ENCODE peak calls at places on chromosomes 3 and 15, in five cellular contexts. G is sigmoid colon, K is HFF-Myc, R is fibroblast of the aortic adventitia, B is RWPE2. X is an unnamed sample.

GRCh38 chr15:43932907-43933306 is 106.1 kb downstream of the WDR76 start:
- DNase-seq in G (no peak), K (no peak), R (peak; percentile 61), B (peak; percentile 20), X (no peak)

GRCh38 chr3:190809351-190809750 is 53.1 kb downstream of the GMNC start:
- DNase-seq in G (no peak), K (no peak), R (no peak), B (no peak), X (no peak)

GRCh38 chr3:159765025-159765859 is 223.4 kb upstream of the IL12A start:
- DNase-seq in G (peak; percentile 93), K (peak; percentile 90), R (peak; percentile 98), B (peak; percentile 95), X (peak; percentile 97)

GRCh38 chr3:30553641-30554316 is 52.6 kb upstream of the TGFBR2 start:
- DNase-seq in G (no peak), K (no peak), R (no peak), B (no peak), X (peak; percentile 23)

GRCh38 chr3:189772584-189772983 is 141.4 kb downstream of the TP63 start:
- DNase-seq in G (no peak), K (no peak), R (peak; percentile 74), B (no peak), X (no peak)

GRCh38 chr3:187006884-187007630 is 76.7 kb downstream of the ST6GAL1 start:
- DNase-seq in G (no peak), K (no peak), R (no peak), B (no peak), X (no peak)

GRCh38 chr3:123314409-123315270 is 112.9 kb downstream of the SEC22A start:
- DNase-seq in G (no peak), K (no peak), R (no peak), B (no peak), X (no peak)

GRCh38 chr3:187743195-187744141 is 1.8 kb downstream of the BCL6 start:
- DNase-seq in G (peak; percentile 91), K (no peak), R (peak; percentile 64), B (no peak), X (peak; percentile 77)

GRCh38 chr3:195715583-195716266 is 5.1 kb upstream of the MUC20 start:
- DNase-seq in G (no peak), K (no peak), R (peak; percentile 31), B (no peak), X (no peak)

GRCh38 chr3:45397754-45398153 is 9.4 kb downstream of the LARS2 start:
- DNase-seq in G (no peak), K (no peak), R (no peak), B (no peak), X (no peak)

GRCh38 chr15:78087944-78088772 is 4.2 kb upstream of the SH2D7 start:
- DNase-seq in G (peak; percentile 55), K (no peak), R (no peak), B (peak; percentile 11), X (no peak)

GRCh38 chr3:113436794-113437193 is 4.5 kb downstream of the CFAP44 start:
- DNase-seq in G (no peak), K (peak; percentile 14), R (peak; percentile 68), B (no peak), X (peak; percentile 90)

GRCh38 chr3:11514191-11514770 is 129.4 kb downstream of the VGLL4 start:
- DNase-seq in G (peak; percentile 62), K (peak; percentile 54), R (peak; percentile 88), B (no peak), X (peak; percentile 87)

GRCh38 chr3:123069021-123069381 is 2.2 kb downstream of the PDIA5 start:
- DNase-seq in G (no peak), K (no peak), R (no peak), B (no peak), X (no peak)

GRCh38 chr3:128501431-128501830 is 8.4 kb upstream of the GATA2 start:
- DNase-seq in G (no peak), K (no peak), R (no peak), B (no peak), X (no peak)

GRCh38 chr3:42503251-42503924 is 945 bp downstream of the VIPR1 start:
- DNase-seq in G (peak; percentile 36), K (no peak), R (no peak), B (peak; percentile 18), X (no peak)

GRCh38 chr3:18900994-18901393 is 247.3 kb upstream of the KCNH8 start:
- DNase-seq in G (no peak), K (no peak), R (no peak), B (no peak), X (no peak)

GRCh38 chr15:38169982-38170381 is 82.7 kb upstream of the SPRED1 start:
- DNase-seq in G (no peak), K (no peak), R (peak; percentile 72), B (no peak), X (no peak)

GRCh38 chr3:108396336-108396735 is 100.0 kb downstream of the HHLA2 start:
- DNase-seq in G (no peak), K (no peak), R (no peak), B (no peak), X (peak; percentile 77)

GRCh38 chr3:114439279-114439678 is 145.5 kb downstream of the TIGIT start:
- DNase-seq in G (no peak), K (no peak), R (no peak), B (no peak), X (no peak)

GRCh38 chr15:58433597-58434333 is 2.0 kb downstream of the LIPC start:
- DNase-seq in G (no peak), K (no peak), R (peak; percentile 50), B (no peak), X (no peak)

GRCh38 chr15:84810073-84810840 is 6.9 kb upstream of the ALPK3 start:
- DNase-seq in G (no peak), K (no peak), R (no peak), B (no peak), X (no peak)

GRCh38 chr3:184583345-184584000 is 21.9 kb downstream of the EPHB3 start:
- DNase-seq in G (no peak), K (no peak), R (peak; percentile 23), B (no peak), X (no peak)

GRCh38 chr3:43180027-43180426 is 74.1 kb upstream of the POMGNT2 start:
- DNase-seq in G (no peak), K (peak; percentile 77), R (peak; percentile 62), B (peak; percentile 86), X (peak; percentile 98)

GRCh38 chr3:30180305-30181275 is 425.8 kb upstream of the TGFBR2 start:
- DNase-seq in G (no peak), K (no peak), R (peak; percentile 78), B (no peak), X (peak; percentile 71)

GRCh38 chr15:37586976-37587375 is 347.5 kb upstream of the TMCO5A start:
- DNase-seq in G (no peak), K (peak; percentile 32), R (no peak), B (no peak), X (no peak)

GRCh38 chr3:70392227-70392626 is 79.8 kb upstream of the MDFIC2 start:
- DNase-seq in G (no peak), K (no peak), R (no peak), B (no peak), X (no peak)

GRCh38 chr3:40226636-40227035 is 82.9 kb upstream of the EIF1B start:
- DNase-seq in G (no peak), K (no peak), R (no peak), B (no peak), X (no peak)

GRCh38 chr15:62758126-62758951 is 284.2 kb upstream of the TPM1 start:
- DNase-seq in G (peak; percentile 84), K (no peak), R (peak; percentile 98), B (peak; percentile 86), X (peak; percentile 90)

GRCh38 chr3:6438031-6438430 is 422.9 kb upstream of the GRM7 start:
- DNase-seq in G (no peak), K (no peak), R (no peak), B (no peak), X (no peak)

GRCh38 chr3:98561727-98562521 is 30.1 kb downstream of the GPR15 start:
- DNase-seq in G (no peak), K (no peak), R (no peak), B (no peak), X (peak; percentile 49)

GRCh38 chr3:46656778-46657556 is 36.5 kb downstream of the ALS2CL start:
- DNase-seq in G (no peak), K (peak; percentile 56), R (no peak), B (peak; percentile 55), X (no peak)

GRCh38 chr15:74432271-74432967 is 1.3 kb downstream of the SEMA7A start:
- DNase-seq in G (no peak), K (no peak), R (no peak), B (no peak), X (no peak)

GRCh38 chr15:78212546-78213424 is 21.6 kb downstream of the ACSBG1 start:
- DNase-seq in G (peak; percentile 88), K (peak; percentile 40), R (peak; percentile 55), B (peak; percentile 92), X (peak; percentile 66)

GRCh38 chr3:53167418-53168174 is 6.6 kb downstream of the PRKCD start:
- DNase-seq in G (no peak), K (no peak), R (peak; percentile 4), B (no peak), X (no peak)
- H3K4me3 ChIP-seq in G (no peak overlapping the region), K (no peak overlapping the region), R (no peak overlapping the region), B (no peak overlapping the region), X (no peak overlapping the region)

GRCh38 chr3:144028798-144029411 is 57.3 kb downstream of the DIPK2A start:
- DNase-seq in G (no peak), K (no peak), R (no peak), B (no peak), X (no peak)
- TF ChIP-seq CTCF in G (no peak), K (no peak), R (no peak), B (no peak), X (no peak)

GRCh38 chr3:24947103-24947502 is 452.5 kb upstream of the THRB start:
- DNase-seq in G (no peak), K (no peak), R (no peak), B (no peak), X (no peak)
- H3K4me3 ChIP-seq in G (no peak overlapping the region), K (no peak overlapping the region), R (no peak overlapping the region), B (no peak overlapping the region), X (no peak overlapping the region)

GRCh38 chr3:125602752-125603649 is 7.7 kb upstream of the OSBPL11 start:
- DNase-seq in G (no peak), K (no peak), R (peak; percentile 94), B (peak; percentile 77), X (peak; percentile 46)
- TF ChIP-seq CTCF in G (no peak), K (no peak), R (peak; percentile 38), B (peak; percentile 49), X (no peak)

GRCh38 chr15:31367730-31368344 is 41.2 kb downstream of the KLF13 start:
- DNase-seq in G (no peak), K (no peak), R (no peak), B (no peak), X (no peak)
- H3K4me3 ChIP-seq in G (no peak overlapping the region), K (no peak overlapping the region), R (no peak overlapping the region), B (no peak overlapping the region), X (no peak overlapping the region)

GRCh38 chr3:14216257-14217048 is 37.8 kb downstream of the LSM3 start:
- DNase-seq in G (no peak), K (no peak), R (no peak), B (no peak), X (peak; percentile 88)
- TF ChIP-seq CTCF in G (no peak), K (peak; percentile 34), R (peak; percentile 14), B (no peak), X (peak; percentile 65)

X was measured in choroid plexus epithelial cell.